ENCODE peak calls at places on chromosomes 2 and 18, in four cellular contexts. W is K562, O is HepG2, V is H1. C is an unnamed sample.
A peak's percentile ranks its signal among the peaks of the same experiment; 100 is the strongest.

GRCh38 chr2:196131949-196132925 is 39.1 kb downstream of the STK17B start:
- DNase-seq in W (no peak), O (no peak), V (no peak), C (no peak)

GRCh38 chr2:58364098-58364497 is 123.0 kb upstream of the FANCL start:
- DNase-seq in W (no peak), O (no peak), V (no peak), C (no peak)

GRCh38 chr2:81078102-81078501 is 773.5 kb upstream of the LRRTM1 start:
- DNase-seq in W (no peak), O (no peak), V (no peak), C (no peak)

GRCh38 chr2:85673736-85674375 is 5.9 kb upstream of the SFTPB start:
- DNase-seq in W (no peak), O (no peak), V (no peak), C (no peak)

GRCh38 chr18:78937166-78937565 is 42.5 kb upstream of the SALL3 start:
- DNase-seq in W (no peak), O (no peak), V (no peak), C (no peak)

GRCh38 chr2:30611572-30611971 is 164.5 kb downstream of the LCLAT1 start:
- DNase-seq in W (no peak), O (no peak), V (no peak), C (no peak)

GRCh38 chr2:8431446-8432125 is 250.3 kb upstream of the ID2 start:
- DNase-seq in W (no peak), O (no peak), V (no peak), C (no peak)

GRCh38 chr18:9147440-9148238 is 11.1 kb downstream of the ANKRD12 start:
- DNase-seq in W (peak; percentile 62), O (peak; percentile 72), V (no peak), C (peak; percentile 48)

GRCh38 chr2:182320106-182320505 is 106.7 kb downstream of the PDE1A start:
- DNase-seq in W (no peak), O (no peak), V (no peak), C (no peak)

GRCh38 chr2:161415467-161416293 is 417 bp upstream of the TBR1 start:
- DNase-seq in W (peak; percentile 25), O (peak; percentile 10), V (no peak), C (no peak)

GRCh38 chr18:50193796-50194622 is 938 bp downstream of the MYO5B start:
- DNase-seq in W (no peak), O (no peak), V (no peak), C (no peak)

GRCh38 chr2:237280235-237280634 is 133.7 kb downstream of the COL6A3 start:
- DNase-seq in W (no peak), O (no peak), V (no peak), C (no peak)

GRCh38 chr2:72146357-72147302 is 1.0 kb downstream of the CYP26B1 start:
- DNase-seq in W (no peak), O (no peak), V (no peak), C (no peak)

GRCh38 chr2:60837123-60837522 is 44.3 kb upstream of the REL start:
- DNase-seq in W (no peak), O (no peak), V (no peak), C (no peak)

GRCh38 chr2:65319080-65319673 is 91.5 kb downstream of the ACTR2 start:
- DNase-seq in W (no peak), O (no peak), V (no peak), C (no peak)

GRCh38 chr2:233807966-233808892 is 30.1 kb downstream of the MROH2A start:
- DNase-seq in W (no peak), O (no peak), V (no peak), C (no peak)

GRCh38 chr18:79933765-79934164 is 17.7 kb downstream of the SLC66A2 start:
- DNase-seq in W (no peak), O (peak; percentile 81), V (no peak), C (no peak)

GRCh38 chr2:75637568-75637967 is 9.0 kb upstream of the MRPL19 start:
- DNase-seq in W (no peak), O (peak; percentile 15), V (no peak), C (no peak)

GRCh38 chr2:75643980-75644379 is 2.6 kb upstream of the MRPL19 start:
- DNase-seq in W (no peak), O (no peak), V (no peak), C (no peak)

GRCh38 chr2:75645643-75646042 is 940 bp upstream of the MRPL19 start:
- DNase-seq in W (no peak), O (no peak), V (no peak), C (no peak)

GRCh38 chr2:75641587-75641986 is 5.0 kb upstream of the MRPL19 start:
- DNase-seq in W (no peak), O (no peak), V (no peak), C (no peak)

DNA sequence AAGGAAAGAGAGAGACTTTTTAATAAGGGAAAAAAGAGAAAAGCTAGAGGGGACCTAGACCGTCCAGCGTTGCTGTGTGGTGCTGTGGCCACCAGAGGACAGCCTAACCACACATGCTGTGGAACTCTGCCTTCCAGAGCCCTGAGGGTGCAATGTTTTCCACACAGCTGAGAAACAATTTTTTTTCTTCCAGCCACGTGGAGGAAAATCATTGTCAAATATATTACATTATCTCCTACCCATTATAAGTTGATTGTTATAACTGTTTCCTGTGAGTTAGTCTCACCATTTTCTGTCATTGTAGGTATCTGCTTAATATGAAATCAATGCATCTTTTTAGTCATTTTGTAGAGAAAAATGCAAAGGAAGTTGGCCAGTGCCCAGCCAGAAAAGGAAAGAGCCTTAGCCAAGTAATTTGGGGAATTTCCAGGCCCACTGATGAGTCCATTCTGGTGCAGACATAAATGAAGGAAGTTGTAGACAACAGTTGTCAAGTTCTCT is 5.9 kb upstream of the MRPL19 start:
- DNase-seq in W (peak; percentile 65), O (peak; percentile 56), V (no peak), C (peak; percentile 40)
- TF ChIP-seq FOSL1 in W (no peak), O (no peak), V (no peak), C (no peak)

GRCh38 chr2:152950125-152950524 is 231.7 kb downstream of the ARL6IP6 start:
- DNase-seq in W (no peak), O (no peak), V (no peak), C (no peak)
- TF ChIP-seq FOSL1 in W (no peak), O (no peak), V (no peak), C (no peak)

GRCh38 chr2:20107776-20108175 is 56.3 kb upstream of the LAPTM4A start:
- DNase-seq in W (no peak), O (no peak), V (no peak), C (no peak)

GRCh38 chr2:20106746-20107145 is 55.3 kb upstream of the LAPTM4A start:
- DNase-seq in W (no peak), O (no peak), V (peak; percentile 21), C (no peak)

GRCh38 chr2:20110383-20110782 is 59.0 kb upstream of the LAPTM4A start:
- DNase-seq in W (no peak), O (no peak), V (no peak), C (no peak)

GRCh38 chr2:20110876-20111275 is 59.4 kb upstream of the LAPTM4A start:
- DNase-seq in W (no peak), O (peak; percentile 35), V (no peak), C (no peak)

DNA sequence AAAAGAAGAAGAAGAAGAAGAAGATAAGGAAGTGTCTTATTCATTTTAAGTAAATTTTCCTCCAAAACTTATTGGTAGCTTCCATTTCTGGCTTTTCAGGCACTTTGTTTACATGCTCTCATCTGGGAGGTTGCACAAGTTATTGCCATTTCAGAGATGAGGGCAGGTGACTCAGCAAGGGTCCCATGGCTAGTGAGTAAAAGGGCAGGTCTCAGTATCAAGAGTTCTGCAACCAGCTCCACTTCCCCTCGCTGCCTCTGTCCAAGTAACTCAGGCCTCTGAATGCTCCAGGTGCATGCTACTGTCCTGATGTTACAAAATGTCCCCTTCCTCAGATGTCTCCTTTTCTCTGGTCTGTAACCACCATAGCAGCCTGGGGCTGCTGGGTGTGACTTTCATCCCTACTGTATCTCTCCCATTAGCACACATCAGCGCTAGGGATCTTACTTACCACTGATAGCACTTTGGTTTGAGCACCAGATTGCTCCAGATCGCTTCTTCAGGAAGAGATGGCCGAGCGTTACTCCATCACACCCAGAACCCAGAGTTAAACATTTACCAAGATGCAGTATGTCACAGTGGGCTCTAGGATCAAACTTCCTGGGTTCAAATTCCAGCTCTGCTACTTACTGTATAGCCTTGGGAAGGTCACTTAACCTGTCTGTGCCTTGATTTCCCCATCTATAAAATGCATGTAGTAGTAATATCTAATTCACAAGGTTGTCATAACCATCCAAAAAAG is 57.4 kb upstream of the LAPTM4A start:
- DNase-seq in W (no peak), O (peak; percentile 78), V (no peak), C (no peak)
- TF ChIP-seq FOSL1 in W (peak; percentile 8), O (peak; percentile 59), V (no peak), C (no peak)

GRCh38 chr18:35050638-35051287 is 9.6 kb downstream of the MAPRE2 start:
- DNase-seq in W (no peak), O (no peak), V (no peak), C (no peak)
- TF ChIP-seq FOSL1 in W (no peak), O (no peak), V (no peak), C (no peak)

GRCh38 chr2:11102956-11103860 is 52.1 kb upstream of the SLC66A3 start:
- DNase-seq in W (no peak), O (no peak), V (no peak), C (no peak)
- TF ChIP-seq FOSL1 in W (no peak), O (no peak), V (no peak), C (no peak)

DNA sequence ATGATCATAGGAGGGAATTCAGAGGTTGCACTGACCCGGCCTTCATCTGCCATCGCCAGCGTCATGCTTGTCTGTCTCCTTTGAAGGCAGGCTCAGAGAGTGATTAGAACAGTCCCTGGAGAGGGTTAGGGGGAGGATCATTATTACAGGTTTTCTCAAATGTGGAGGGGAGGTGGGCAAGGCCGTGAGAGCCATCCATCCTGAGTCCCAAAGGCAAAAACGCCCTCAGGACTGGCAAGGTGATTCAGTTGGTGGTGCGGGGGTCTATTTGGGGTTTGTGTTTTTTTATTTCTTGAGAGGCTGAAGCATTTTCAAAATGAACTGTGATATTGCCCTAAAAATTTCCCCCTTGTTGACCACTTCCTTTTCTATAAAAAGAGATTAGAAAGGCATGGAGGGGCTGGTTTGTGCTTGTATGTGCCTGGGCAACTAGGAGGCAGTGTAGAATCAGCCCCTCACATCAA is 39.3 kb upstream of the GYPC start:
- DNase-seq in W (no peak), O (no peak), V (no peak), C (no peak)
- TF ChIP-seq FOSL1 in W (no peak), O (no peak), V (no peak), C (no peak)

DNA sequence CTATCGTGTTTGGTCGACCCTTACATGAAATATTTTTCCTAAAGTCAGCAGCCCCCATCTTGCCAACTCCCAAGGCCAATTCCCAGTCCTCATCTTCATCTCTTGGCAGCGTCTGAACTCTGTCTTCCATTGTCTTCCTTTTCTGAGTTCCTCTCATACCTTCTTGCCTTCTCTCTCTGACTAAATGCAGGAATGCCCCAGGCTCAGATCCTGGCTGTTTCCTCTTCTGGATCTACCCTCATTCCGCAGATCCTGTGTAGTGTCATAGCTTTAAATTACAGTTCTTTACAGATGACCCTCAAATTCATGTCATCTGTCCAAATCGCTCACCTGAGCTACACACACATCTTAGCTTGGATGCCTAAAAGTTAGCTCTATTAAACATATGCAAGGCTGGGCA is 94.7 kb downstream of the MMADHC start:
- DNase-seq in W (no peak), O (no peak), V (no peak), C (no peak)
- TF ChIP-seq FOSL1 in W (no peak), O (no peak), V (no peak), C (no peak)

C was measured in HCT116.